ENCODE peak calls at places on chromosome 4, in four cellular contexts. N, S, O and Z are unnamed samples.

GRCh38 chr4:33650036-33650435 is 2594.3 kb downstream of the ARAP2 start:
- DNase-seq in N (no peak), S (no peak), O (no peak), Z (no peak)

GRCh38 chr4:48269861-48270515 is 350 bp upstream of the TEC start:
- DNase-seq in N (peak; percentile 61), S (peak; percentile 77), O (peak; percentile 62), Z (no peak)

GRCh38 chr4:10013722-10014121 is 7.6 kb downstream of the SLC2A9 start:
- DNase-seq in N (no peak), S (no peak), O (peak; percentile 25), Z (no peak)

GRCh38 chr4:94274912-94275311 is 67.2 kb downstream of the SMARCAD1 start:
- DNase-seq in N (peak; percentile 22), S (no peak), O (peak; percentile 66), Z (no peak)

GRCh38 chr4:174631901-174632758 is 109.8 kb upstream of the HPGD start:
- DNase-seq in N (peak; percentile 34), S (no peak), O (peak; percentile 66), Z (peak; percentile 37)

GRCh38 chr4:150078996-150079581 is 844 bp downstream of the DCLK2 start:
- DNase-seq in N (no peak), S (no peak), O (peak; percentile 44), Z (no peak)

GRCh38 chr4:109875106-109875505 is 27.2 kb downstream of the LRIT3 start:
- DNase-seq in N (no peak), S (no peak), O (no peak), Z (no peak)

GRCh38 chr4:1332686-1333085 is 14.3 kb upstream of the UVSSA start:
- DNase-seq in N (no peak), S (no peak), O (no peak), Z (no peak)

GRCh38 chr4:109444182-109444844 is 10.7 kb downstream of the SEC24B start:
- DNase-seq in N (no peak), S (no peak), O (no peak), Z (no peak)

GRCh38 chr4:48801739-48802138 is 21.7 kb upstream of the FRYL start:
- DNase-seq in N (no peak), S (no peak), O (no peak), Z (no peak)

GRCh38 chr4:142095886-142096605 is 459.7 kb downstream of the IL15 start:
- DNase-seq in N (peak; percentile 93), S (no peak), O (peak; percentile 97), Z (peak; percentile 13)

GRCh38 chr4:87211249-87211952 is 9.0 kb downstream of the KLHL8 start:
- DNase-seq in N (no peak), S (no peak), O (no peak), Z (no peak)

GRCh38 chr4:185883591-185883990 is 71.6 kb upstream of the SORBS2 start:
- DNase-seq in N (no peak), S (no peak), O (no peak), Z (no peak)

GRCh38 chr4:73021634-73022033 is 47.9 kb downstream of the COX18 start:
- DNase-seq in N (peak; percentile 28), S (no peak), O (peak; percentile 51), Z (peak; percentile 47)

GRCh38 chr4:147103403-147103946 is 157.8 kb upstream of the TTC29 start:
- DNase-seq in N (peak; percentile 99), S (no peak), O (peak; percentile 98), Z (peak; percentile 69)

GRCh38 chr4:94564252-94564651 is 112.5 kb downstream of the PDLIM5 start:
- DNase-seq in N (no peak), S (no peak), O (no peak), Z (no peak)

GRCh38 chr4:168480991-168481588 is 798 bp upstream of the DDX60L start:
- DNase-seq in N (peak; percentile 50), S (no peak), O (peak; percentile 84), Z (peak; percentile 36)

GRCh38 chr4:57100979-57101629 is 9.1 kb downstream of the IGFBP7 start:
- DNase-seq in N (no peak), S (no peak), O (peak; percentile 51), Z (no peak)

GRCh38 chr4:124203613-124204284 is 508.8 kb downstream of the ANKRD50 start:
- DNase-seq in N (no peak), S (no peak), O (peak; percentile 52), Z (no peak)

GRCh38 chr4:156983366-156983765 is 11.8 kb upstream of the PDGFC start:
- DNase-seq in N (no peak), S (no peak), O (peak; percentile 54), Z (no peak)

GRCh38 chr4:73257995-73258667 is 467 bp downstream of the ANKRD17 start:
- DNase-seq in N (no peak), S (peak; percentile 46), O (peak; percentile 40), Z (no peak)

GRCh38 chr4:180695851-180696250 is 1547.4 kb upstream of the TENM3 start:
- DNase-seq in N (peak; percentile 1), S (no peak), O (peak; percentile 33), Z (peak; percentile 17)

GRCh38 chr4:122771724-122772123 is 39.2 kb downstream of the BBS12 start:
- DNase-seq in N (no peak), S (no peak), O (no peak), Z (no peak)

GRCh38 chr4:136742330-136742729 is 790.0 kb downstream of the PCDH18 start:
- DNase-seq in N (no peak), S (no peak), O (peak; percentile 8), Z (no peak)

GRCh38 chr4:76380561-76380960 is 40.4 kb downstream of the CCDC158 start:
- DNase-seq in N (no peak), S (no peak), O (no peak), Z (no peak)

GRCh38 chr4:82643994-82644730 is 82.4 kb upstream of the TMEM150C start:
- DNase-seq in N (no peak), S (no peak), O (peak; percentile 82), Z (peak; percentile 24)

GRCh38 chr4:82578935-82579334 is 17.1 kb upstream of the TMEM150C start:
- DNase-seq in N (no peak), S (no peak), O (peak; percentile 1), Z (no peak)

GRCh38 chr4:108830509-108831244 is 67.8 kb upstream of the ETNPPL start:
- DNase-seq in N (no peak), S (no peak), O (no peak), Z (no peak)

GRCh38 chr4:143046454-143046853 is 138.3 kb upstream of the USP38 start:
- DNase-seq in N (no peak), S (no peak), O (no peak), Z (no peak)

GRCh38 chr4:102493794-102494193 is 7.4 kb upstream of the NFKB1 start:
- DNase-seq in N (no peak), S (no peak), O (no peak), Z (no peak)

GRCh38 chr4:172096771-172097170 is 283.6 kb downstream of the GALNTL6 start:
- DNase-seq in N (no peak), S (no peak), O (no peak), Z (no peak)